ENCODE peak calls at places on chromosome 20, in seven cellular contexts. A is heart right ventricle, D is ovary, V is mucosa of descending colon, N is GM10248, B is cardiac fibroblast, Z is OCI-LY7. L is an unnamed sample.

GRCh38 chr20:46485431-46485830 is 27.9 kb downstream of the ZNF334 start:
- DNase-seq in A (no peak), D (no peak), V (no peak), N (no peak), B (no peak), Z (no peak), L (no peak)

GRCh38 chr20:32302507-32302872 is 25.0 kb downstream of the KIF3B start:
- DNase-seq in A (no peak), D (no peak), V (no peak), N (no peak), B (no peak), Z (no peak), L (no peak)

GRCh38 chr20:57501461-57502330 is 23.2 kb downstream of the CTCFL start:
- DNase-seq in A (no peak), D (no peak), V (no peak), N (no peak), B (peak), Z (no peak), L (peak)

GRCh38 chr20:19785886-19786285 is 27.8 kb downstream of the RIN2 start:
- DNase-seq in A (no peak), D (no peak), V (no peak), N (no peak), B (peak), Z (no peak), L (no peak)

GRCh38 chr20:419556-420168 is 11.6 kb downstream of the RBCK1 start:
- DNase-seq in A (no peak), D (no peak), V (peak), N (no peak), B (no peak), Z (peak), L (no peak)

GRCh38 chr20:16205505-16205904 is 367.7 kb downstream of the KIF16B start:
- DNase-seq in A (no peak), D (no peak), V (no peak), N (no peak), B (no peak), Z (no peak), L (no peak)

GRCh38 chr20:41177636-41178035 is 40.3 kb downstream of the PLCG1 start:
- DNase-seq in A (no peak), D (peak), V (no peak), N (no peak), B (peak), Z (no peak), L (peak)

GRCh38 chr20:16621435-16622141 is 48.3 kb upstream of the KIF16B start:
- DNase-seq in A (no peak), D (no peak), V (no peak), N (no peak), B (peak), Z (no peak), L (no peak)

GRCh38 chr20:41149679-41150131 is 12.4 kb downstream of the PLCG1 start:
- DNase-seq in A (no peak), D (no peak), V (no peak), N (no peak), B (no peak), Z (no peak), L (no peak)

GRCh38 chr20:54173653-54174451 is at the start of gene CYP24A1:
- DNase-seq in A (no peak), D (no peak), V (no peak), N (no peak), B (no peak), Z (no peak), L (no peak)

GRCh38 chr20:53678990-53679596 is 85.5 kb upstream of the ZNF217 start:
- DNase-seq in A (no peak), D (no peak), V (no peak), N (no peak), B (peak), Z (no peak), L (no peak)

GRCh38 chr20:38515631-38516030 is 43.0 kb downstream of the RALGAPB start:
- DNase-seq in A (no peak), D (peak), V (no peak), N (no peak), B (no peak), Z (no peak), L (no peak)

GRCh38 chr20:1935696-1936366 is 40.6 kb downstream of the SIRPA start:
- DNase-seq in A (peak), D (no peak), V (peak), N (no peak), B (peak), Z (no peak), L (no peak)

GRCh38 chr20:57509665-57510237 is 15.2 kb downstream of the CTCFL start:
- DNase-seq in A (no peak), D (no peak), V (no peak), N (peak), B (peak), Z (peak), L (no peak)

GRCh38 chr20:20695250-20695816 is 17.1 kb downstream of the RALGAPA2 start:
- DNase-seq in A (no peak), D (no peak), V (no peak), N (no peak), B (no peak), Z (no peak), L (no peak)

DNA sequence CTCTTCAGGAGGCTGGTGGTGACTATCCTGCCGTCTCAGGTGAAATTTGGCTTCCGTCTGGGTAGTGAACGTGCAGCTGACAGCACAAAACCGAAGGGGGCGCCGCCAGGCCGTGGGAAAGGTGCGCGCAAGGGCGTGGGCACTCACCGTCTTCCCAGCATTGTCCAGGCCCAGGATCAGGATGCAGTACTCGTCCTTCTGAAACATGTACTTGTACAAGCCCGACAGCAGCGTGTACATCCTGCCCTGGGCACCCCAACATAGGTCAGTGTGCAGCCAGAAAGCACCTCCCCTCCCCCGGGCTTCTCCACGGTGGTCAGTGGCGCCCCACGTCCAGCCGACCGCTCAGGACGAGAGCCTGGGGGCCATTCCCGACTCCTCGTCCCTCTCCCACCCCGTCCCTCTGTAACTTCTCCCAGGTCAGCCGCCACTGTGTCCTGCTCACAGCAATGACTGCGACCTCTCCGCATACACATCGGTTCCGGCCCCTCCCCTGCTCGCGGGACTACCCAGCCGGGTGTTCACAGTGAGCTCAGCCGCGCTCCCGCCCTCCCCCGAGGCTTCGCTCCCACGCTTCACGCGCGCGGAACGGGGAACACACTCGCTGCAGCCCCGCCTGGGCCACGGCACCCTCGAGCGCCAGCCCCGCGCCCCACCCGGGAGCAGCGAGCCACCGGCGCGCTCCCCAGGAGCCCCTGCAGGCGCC is 771 bp downstream of the ARFRP1 start:
- DNase-seq in A (peak), D (peak), V (peak), N (peak), B (peak), Z (peak), L (no peak)
- TF ChIP-seq CTCF in A (no peak), D (no peak), V (no peak), N (peak), B (peak), Z (peak), L (no peak)

GRCh38 chr20:17969276-17969883 is 562 bp downstream of the MGME1 start:
- DNase-seq in A (no peak), D (no peak), V (no peak), N (no peak), B (peak), Z (peak), L (no peak)
- TF ChIP-seq CTCF in A (no peak), D (no peak), V (no peak), N (no peak), B (no peak), Z (no peak), L (no peak)

GRCh38 chr20:22620342-22620741 is 36.0 kb upstream of the FOXA2 start:
- DNase-seq in A (no peak), D (no peak), V (no peak), N (no peak), B (no peak), Z (no peak), L (no peak)

GRCh38 chr20:22619806-22620205 is 35.4 kb upstream of the FOXA2 start:
- DNase-seq in A (no peak), D (no peak), V (no peak), N (no peak), B (no peak), Z (no peak), L (no peak)

GRCh38 chr20:22619272-22619671 is 34.9 kb upstream of the FOXA2 start:
- DNase-seq in A (no peak), D (no peak), V (no peak), N (no peak), B (no peak), Z (no peak), L (no peak)

GRCh38 chr20:22626501-22626900 is 42.1 kb upstream of the FOXA2 start:
- DNase-seq in A (no peak), D (no peak), V (no peak), N (no peak), B (no peak), Z (no peak), L (no peak)

DNA sequence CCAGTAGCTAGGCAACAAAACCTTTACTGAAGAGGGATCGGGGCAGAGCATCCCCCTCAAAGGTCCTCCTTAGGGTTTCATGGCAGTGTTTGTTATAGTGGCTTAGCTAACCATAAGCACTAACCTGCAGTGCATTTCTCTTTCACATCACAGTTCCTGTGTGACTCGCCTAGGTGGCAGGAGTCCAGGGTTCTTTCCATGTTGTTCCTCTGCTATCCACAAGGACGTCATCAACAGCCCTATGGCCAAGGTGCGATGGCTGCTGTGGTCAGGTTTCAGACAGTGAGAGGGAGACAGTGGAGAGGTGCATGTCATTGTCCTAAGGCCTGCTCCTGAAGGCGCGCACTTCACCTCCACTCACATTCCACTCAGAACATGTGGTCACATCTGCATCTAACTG is 38.8 kb upstream of the FOXA2 start:
- DNase-seq in A (no peak), D (no peak), V (no peak), N (no peak), B (no peak), Z (no peak), L (no peak)
- TF ChIP-seq CTCF in A (no peak), D (no peak), V (no peak), N (no peak), B (no peak), Z (no peak), L (no peak)

GRCh38 chr20:59297641-59298040 is 2.8 kb upstream of the EDN3 start:
- DNase-seq in A (no peak), D (no peak), V (no peak), N (no peak), B (no peak), Z (no peak), L (no peak)
- TF ChIP-seq CTCF in A (no peak), D (no peak), V (no peak), N (no peak), B (no peak), Z (no peak), L (no peak)

GRCh38 chr20:5211803-5212714 is 85.3 kb downstream of the CDS2 start:
- DNase-seq in A (no peak), D (no peak), V (no peak), N (no peak), B (no peak), Z (no peak), L (no peak)
- TF ChIP-seq CTCF in A (no peak), D (no peak), V (no peak), N (no peak), B (no peak), Z (no peak), L (no peak)

GRCh38 chr20:51712501-51713212 is 55.5 kb downstream of the ATP9A start:
- DNase-seq in A (no peak), D (no peak), V (no peak), N (no peak), B (peak), Z (no peak), L (no peak)
- TF ChIP-seq CTCF in A (no peak), D (no peak), V (peak), N (no peak), B (peak), Z (peak), L (peak)

GRCh38 chr20:25696384-25697131 is at the start of gene ZNF337:
- DNase-seq in A (peak), D (peak), V (peak), N (peak), B (peak), Z (peak), L (peak)
- TF ChIP-seq CTCF in A (no peak), D (no peak), V (no peak), N (peak), B (no peak), Z (peak), L (no peak)

GRCh38 chr20:10178091-10178490 is 40.5 kb upstream of the SNAP25 start:
- DNase-seq in A (no peak), D (no peak), V (no peak), N (no peak), B (no peak), Z (no peak), L (no peak)

GRCh38 chr20:10177326-10177725 is 41.3 kb upstream of the SNAP25 start:
- DNase-seq in A (no peak), D (no peak), V (no peak), N (no peak), B (no peak), Z (no peak), L (no peak)

GRCh38 chr20:10178727-10179313 is 39.8 kb upstream of the SNAP25 start:
- DNase-seq in A (no peak), D (no peak), V (no peak), N (no peak), B (no peak), Z (no peak), L (no peak)

GRCh38 chr20:10179574-10180298 is 38.9 kb upstream of the SNAP25 start:
- DNase-seq in A (no peak), D (no peak), V (no peak), N (no peak), B (no peak), Z (no peak), L (no peak)
- TF ChIP-seq CTCF in A (no peak), D (no peak), V (no peak), N (no peak), B (peak), Z (peak), L (no peak)

L was measured in mesothelial cell of epicardium.